ENCODE peak calls at places on chromosome 17, in four cellular contexts. T is A549, S is right lobe of liver, W is WERI-Rb-1. A is an unnamed sample. For H3K9me3, the result is how much of the 10 kb centered on the place peaks cover.

GRCh38 chr17:27929990-27930389 is 36.8 kb upstream of the LYRM9 start:
- DNase-seq in T (peak), S (no peak), W (no peak), A (no peak)

GRCh38 chr17:32298298-32298697 is 32.7 kb downstream of the RHBDL3 start:
- DNase-seq in W (peak), S (no peak), T (peak), A (no peak)

GRCh38 chr17:68613739-68614298 is 12.7 kb upstream of the FAM20A start:
- DNase-seq in S (peak), T (peak), W (peak), A (peak)

GRCh38 chr17:74527756-74528155 is 3.5 kb downstream of the CD300LB start:
- DNase-seq in S (peak), T (no peak), W (no peak), A (no peak)

GRCh38 chr17:58377661-58378060 is 25.7 kb upstream of the SUPT4H1 start:
- DNase-seq in S (no peak), T (no peak), W (no peak), A (no peak)

GRCh38 chr17:19928299-19928698 is 49.3 kb downstream of the AKAP10 start:
- DNase-seq in W (no peak), S (no peak), T (no peak), A (no peak)

GRCh38 chr17:27498615-27499316 is 42.5 kb downstream of the KSR1 start:
- DNase-seq in W (no peak), T (no peak), S (no peak), A (no peak)

GRCh38 chr17:72719582-72720493 is 372.6 kb downstream of the SLC39A11 start:
- DNase-seq in S (no peak), W (no peak), T (no peak), A (no peak)

GRCh38 chr17:42536372-42537155 is 523 bp downstream of the NAGLU start:
- DNase-seq in W (peak), S (peak), T (peak), A (peak)

GRCh38 chr17:20103454-20104448 is 94.6 kb downstream of the SPECC1 start:
- DNase-seq in S (no peak), T (no peak), W (no peak), A (no peak)

GRCh38 chr17:20944014-20944905 is 98.6 kb downstream of the USP22 start:
- DNase-seq in W (peak), S (peak), T (peak), A (peak)

GRCh38 chr17:72588961-72589360 is 468.1 kb downstream of the SOX9 start:
- DNase-seq in S (no peak), T (peak), W (peak), A (no peak)

GRCh38 chr17:77127735-77128361 is 12.9 kb upstream of the SEC14L1 start:
- DNase-seq in T (no peak), S (peak), W (no peak), A (no peak)

GRCh38 chr17:61326330-61326729 is 73.3 kb upstream of the TBX2 start:
- DNase-seq in T (no peak), W (no peak), S (no peak), A (no peak)

GRCh38 chr17:60039096-60039495 is 39.6 kb downstream of the HEATR6 start:
- DNase-seq in W (no peak), T (no peak), S (no peak), A (no peak)

GRCh38 chr17:49995055-49995738 is at the start of gene DLX3:
- DNase-seq in T (peak), W (peak), S (peak), A (no peak)

GRCh38 chr17:68035131-68035522 is 408 bp upstream of the KPNA2 start:
- DNase-seq in S (peak), W (peak), T (no peak), A (peak)

GRCh38 chr17:34246436-34246835 is 8.6 kb upstream of the CCL2 start:
- DNase-seq in W (no peak), T (no peak), S (no peak), A (no peak)

GRCh38 chr17:5500804-5501391 is 14.5 kb downstream of the MIS12 start:
- DNase-seq in S (peak), T (peak), W (peak), A (peak)

GRCh38 chr17:42221886-42222745 is 27.8 kb upstream of the GHDC start:
- DNase-seq in S (no peak), W (peak), T (peak), A (peak)

GRCh38 chr17:22462461-22462860 is 770.1 kb downstream of the KCNJ18 start:
- DNase-seq in T (no peak), W (no peak), S (no peak), A (no peak)

GRCh38 chr17:22459331-22459952 is 767.1 kb downstream of the KCNJ18 start:
- DNase-seq in W (no peak), S (no peak), T (no peak), A (no peak)

GRCh38 chr17:22461460-22462145 is 769.3 kb downstream of the KCNJ18 start:
- DNase-seq in T (no peak), S (no peak), W (no peak), A (no peak)

GRCh38 chr17:22459953-22460350 is 767.6 kb downstream of the KCNJ18 start:
- DNase-seq in T (no peak), W (no peak), S (no peak), A (no peak)

DNA sequence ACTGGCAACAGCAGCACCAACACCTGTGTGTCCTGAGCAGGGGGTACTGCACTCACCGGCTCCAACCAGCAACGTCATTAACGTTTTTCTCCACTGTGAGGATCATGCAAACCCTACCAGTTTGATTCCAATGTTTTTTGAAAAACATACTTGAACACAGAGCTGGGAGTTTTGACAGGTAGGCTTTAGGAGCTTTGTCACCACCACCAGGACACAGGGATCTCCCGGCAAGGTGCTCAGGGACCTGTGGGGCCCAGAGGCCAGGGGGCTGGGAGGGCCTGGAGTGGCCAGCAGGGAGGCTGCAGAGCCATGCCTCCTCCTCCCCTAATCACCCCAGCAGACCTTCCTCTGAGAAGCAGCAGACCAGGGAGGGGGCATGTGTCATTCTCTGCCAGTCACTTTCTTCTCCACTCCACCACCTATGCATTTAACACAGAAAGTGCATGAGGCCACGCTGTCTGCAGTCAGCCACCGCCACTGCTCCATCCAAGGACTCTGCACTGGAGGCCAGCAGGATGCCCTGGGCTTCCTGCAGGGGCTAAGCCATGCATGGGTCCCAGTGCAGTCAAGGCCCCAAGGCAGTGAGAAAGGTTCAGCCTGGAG is 768.2 kb downstream of the KCNJ18 start:
- DNase-seq in S (no peak), T (no peak), W (no peak), A (no peak)
- H3K9me3 ChIP-seq in S (under half), T (under half), W (under half), A (under half)

GRCh38 chr17:38879878-38880727 is 10.2 kb downstream of the LASP1 start:
- DNase-seq in S (no peak), W (no peak), T (peak), A (peak)
- H3K4me3 ChIP-seq in S (no peak), W (no peak), T (peak), A (peak)

DNA sequence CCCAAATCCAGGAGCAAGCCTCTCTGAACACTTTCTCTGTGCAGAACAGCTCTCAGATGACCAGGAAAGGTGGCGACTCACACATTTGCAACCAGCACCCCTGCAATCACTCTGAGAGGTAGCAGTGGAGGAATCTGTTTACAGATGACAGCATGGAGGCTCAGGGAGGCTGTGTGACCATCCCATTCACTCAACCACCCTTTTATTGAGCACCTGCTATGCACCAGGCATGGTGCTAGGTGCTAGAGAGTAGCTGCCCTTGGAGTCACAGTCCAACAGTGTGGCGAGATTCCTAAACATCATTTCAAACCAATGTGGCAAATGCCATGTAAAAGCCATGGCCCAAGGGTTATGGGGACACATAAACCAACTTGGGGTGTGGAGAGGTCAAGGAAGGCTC is 1.5 kb upstream of the ITGB4 start:
- DNase-seq in T (no peak), W (no peak), S (no peak), A (no peak)
- H3K27ac ChIP-seq in T (peak), W (no peak), S (no peak), A (no peak)

GRCh38 chr17:80191192-80191591 is 21.4 kb downstream of the CARD14 start:
- DNase-seq in T (no peak), S (no peak), W (peak), A (no peak)

GRCh38 chr17:80192268-80192667 is 22.4 kb downstream of the CARD14 start:
- DNase-seq in W (no peak), S (no peak), T (no peak), A (no peak)

GRCh38 chr17:80189611-80190010 is 19.8 kb downstream of the CARD14 start:
- DNase-seq in S (no peak), T (no peak), W (no peak), A (no peak)

GRCh38 chr17:80190716-80191115 is 20.9 kb downstream of the CARD14 start:
- DNase-seq in S (no peak), W (no peak), T (no peak), A (no peak)

DNA sequence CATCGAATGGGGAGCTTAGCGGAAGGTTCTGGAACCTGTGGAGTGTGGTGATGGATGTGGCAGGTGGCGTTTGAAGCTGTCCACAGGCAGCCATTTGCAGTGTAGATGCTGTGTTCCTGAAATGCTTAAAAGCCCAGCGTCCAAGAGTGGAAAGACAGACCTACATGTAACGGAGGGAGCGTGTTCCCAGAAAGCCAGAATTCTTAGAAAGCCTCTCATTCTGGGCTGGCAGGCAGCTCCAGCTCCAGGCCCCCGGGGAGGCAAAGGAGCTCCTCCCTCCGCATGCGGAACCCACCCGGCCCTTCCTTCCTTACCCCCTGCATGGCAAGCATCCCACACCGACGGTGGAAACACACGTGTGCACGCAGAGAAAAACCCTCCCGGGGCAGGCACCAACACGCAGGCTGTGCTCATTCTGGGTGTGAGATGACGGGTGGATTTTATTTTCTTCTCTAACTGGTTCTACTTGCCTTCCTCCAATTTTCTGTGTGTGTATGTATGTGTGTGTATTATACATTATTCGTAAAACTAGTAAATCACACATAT is 22.0 kb downstream of the CARD14 start:
- DNase-seq in W (no peak), T (no peak), S (no peak), A (no peak)
- H3K9me3 ChIP-seq in W (under half), T (under half), S (under half), A (under half)

GRCh38 chr17:64276961-64277505 is 14.0 kb upstream of the TEX2 start:
- DNase-seq in W (no peak), S (no peak), T (no peak), A (no peak)
- H3K4me3 ChIP-seq in W (no peak), S (no peak), T (no peak), A (no peak)

GRCh38 chr17:29148257-29148789 is 31.9 kb downstream of the MYO18A start:
- DNase-seq in S (no peak), W (no peak), T (peak), A (peak)

GRCh38 chr17:29147682-29148081 is 32.5 kb downstream of the MYO18A start:
- DNase-seq in S (no peak), W (no peak), T (no peak), A (no peak)

GRCh38 chr17:29143894-29144293 is 36.3 kb downstream of the MYO18A start:
- DNase-seq in W (peak), T (peak), S (peak), A (peak)

GRCh38 chr17:29146369-29146972 is 33.7 kb downstream of the MYO18A start:
- DNase-seq in W (no peak), T (no peak), S (no peak), A (no peak)

DNA sequence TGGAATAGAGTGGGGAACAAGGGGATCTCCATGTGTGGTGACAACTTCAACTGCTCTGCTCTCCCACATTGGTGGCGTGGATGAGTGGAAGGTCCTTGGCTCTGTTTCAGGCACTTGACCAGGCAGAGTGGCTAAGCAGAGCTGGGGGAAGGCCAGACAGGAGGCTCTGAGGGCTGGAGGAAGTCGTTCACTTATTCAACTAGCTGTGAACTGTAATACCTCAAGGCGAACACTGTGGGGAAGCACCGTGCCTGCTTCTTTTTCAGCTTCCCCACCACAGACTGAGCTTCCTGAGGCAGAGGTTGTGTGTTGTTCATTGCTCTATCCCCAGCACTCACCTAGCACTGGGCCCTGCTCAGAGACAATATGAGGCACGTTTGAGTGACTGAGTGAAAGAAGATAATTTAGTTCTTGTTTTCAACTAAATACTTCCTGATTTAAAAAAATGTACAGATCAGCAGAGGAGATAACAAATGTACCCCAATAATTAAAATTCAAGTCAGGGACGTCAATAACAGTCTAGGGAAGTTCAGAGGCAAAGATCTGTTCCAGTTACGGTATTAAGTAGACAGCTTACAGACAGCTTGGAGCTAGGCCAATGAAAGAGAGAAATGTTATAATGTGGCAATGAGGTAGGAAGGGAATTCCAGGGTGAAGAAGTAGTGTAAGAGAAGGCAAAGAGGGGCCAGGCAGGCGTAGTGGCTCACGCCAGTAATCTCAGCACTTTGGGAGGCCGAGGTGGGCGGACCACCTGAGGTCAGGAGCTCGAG is 34.7 kb downstream of the MYO18A start:
- DNase-seq in T (peak), S (no peak), W (peak), A (peak)
- H3K27ac ChIP-seq in T (peak), S (peak), W (peak), A (peak)

GRCh38 chr17:83198366-83199341 is 119.2 kb downstream of the METRNL start:
- DNase-seq in W (no peak), S (no peak), T (no peak), A (peak)
- H3K9me3 ChIP-seq in W (under half), S (under half), T (under half), A (under half)